ENCODE peak calls at places on chromosomes 13 and 19, in nine cellular contexts. F is heart right ventricle, T is fibroblast of lung, K is upper lobe of right lung, O is esophagus squamous epithelium, I is tibial artery, Q is K562, R is PC-9, N is tibial nerve. V is an unnamed sample.

GRCh38 chr13:103663996-103664395 is 597.8 kb upstream of the SLC10A2 start:
- DNase-seq in R (peak; percentile 9), N (no peak), I (no peak), Q (no peak), F (no peak), T (no peak), O (no peak), K (no peak), V (no peak)

GRCh38 chr19:2775556-2776430 is 7.3 kb downstream of the SGTA start:
- DNase-seq in R (no peak), Q (peak; percentile 47), I (no peak), N (peak; percentile 52), K (peak; percentile 81), F (peak; percentile 85), O (peak; percentile 22), T (peak; percentile 36), V (no peak)

GRCh38 chr13:48278806-48279205 is 24.7 kb upstream of the RB1 start:
- DNase-seq in R (no peak), K (no peak), T (no peak), F (no peak), I (no peak), Q (no peak), N (no peak), O (no peak), V (no peak)

GRCh38 chr19:15421726-15422260 is 3.0 kb upstream of the AKAP8L start:
- DNase-seq in I (no peak), T (peak; percentile 48), R (no peak), N (no peak), F (peak; percentile 63), K (no peak), Q (no peak), O (no peak), V (no peak)

GRCh38 chr19:2041436-2041685 is 9.7 kb downstream of the MKNK2 start:
- DNase-seq in I (no peak), K (no peak), Q (no peak), R (no peak), O (no peak), F (peak; percentile 23), T (no peak), N (no peak), V (no peak)

GRCh38 chr13:111409413-111409812 is 89.0 kb downstream of the TEX29 start:
- DNase-seq in N (no peak), K (no peak), I (no peak), T (no peak), Q (no peak), O (no peak), F (no peak), R (no peak), V (no peak)

GRCh38 chr19:10762656-10763055 is 44.8 kb downstream of the DNM2 start:
- DNase-seq in T (no peak), N (no peak), Q (no peak), K (peak; percentile 72), R (peak; percentile 84), I (no peak), O (no peak), F (peak; percentile 66), V (no peak)

GRCh38 chr19:5046339-5047039 is 77.6 kb downstream of the KDM4B start:
- DNase-seq in Q (no peak), N (no peak), I (peak; percentile 83), R (peak; percentile 78), K (peak; percentile 81), O (no peak), T (no peak), F (no peak), V (peak; percentile 85)

GRCh38 chr13:66795636-66796035 is 434.5 kb downstream of the PCDH9 start:
- DNase-seq in Q (no peak), K (no peak), R (no peak), T (no peak), I (no peak), N (no peak), F (no peak), O (no peak), V (no peak)

GRCh38 chr13:39603424-39603947 is 493 bp upstream of the LHFPL6 start:
- DNase-seq in Q (no peak), N (no peak), T (peak; percentile 23), I (no peak), F (peak; percentile 16), R (no peak), K (no peak), O (no peak), V (no peak)

GRCh38 chr19:10363789-10364281 is 16.5 kb downstream of the TYK2 start:
- DNase-seq in K (no peak), R (peak; percentile 24), I (no peak), N (no peak), Q (no peak), O (no peak), F (no peak), T (no peak), V (no peak)

GRCh38 chr19:6482343-6482686 is 728 bp upstream of the DENND1C start:
- DNase-seq in F (no peak), T (no peak), N (no peak), R (no peak), O (no peak), Q (no peak), I (no peak), K (no peak), V (no peak)

GRCh38 chr13:67228909-67229308 is 1.2 kb downstream of the PCDH9 start:
- DNase-seq in K (no peak), I (no peak), Q (no peak), T (peak; percentile 32), R (no peak), F (no peak), N (no peak), O (no peak), V (no peak)

GRCh38 chr19:18899624-18900560 is 3.9 kb upstream of the CERS1 start:
- DNase-seq in N (no peak), Q (no peak), R (no peak), F (no peak), K (no peak), O (no peak), I (peak; percentile 62), T (no peak), V (no peak)

GRCh38 chr19:11268783-11269267 is 6.5 kb upstream of the DOCK6 start:
- DNase-seq in O (no peak), I (no peak), F (peak; percentile 93), R (no peak), K (no peak), N (peak; percentile 41), T (peak; percentile 79), Q (peak; percentile 38), V (no peak)

GRCh38 chr19:29672933-29673336 is 7.7 kb downstream of the PLEKHF1 start:
- DNase-seq in K (peak; percentile 67), R (no peak), N (no peak), T (no peak), F (no peak), O (no peak), I (peak; percentile 58), Q (no peak), V (no peak)

GRCh38 chr13:105878119-105878518 is 657.3 kb downstream of the EFNB2 start:
- DNase-seq in O (no peak), Q (no peak), F (no peak), R (no peak), I (no peak), N (no peak), K (no peak), T (no peak), V (no peak)

GRCh38 chr19:17951151-17952040 is 15.5 kb upstream of the KCNN1 start:
- DNase-seq in T (no peak), K (no peak), Q (no peak), I (no peak), N (no peak), F (no peak), O (no peak), R (no peak), V (no peak)

GRCh38 chr13:40232321-40232720 is 434.1 kb downstream of the FOXO1 start:
- DNase-seq in K (no peak), T (no peak), O (no peak), N (no peak), Q (no peak), I (no peak), R (no peak), F (no peak), V (no peak)

GRCh38 chr19:41872384-41872774 is 4.7 kb upstream of the CD79A start:
- DNase-seq in I (no peak), K (no peak), O (no peak), N (no peak), R (no peak), T (peak; percentile 15), Q (no peak), F (no peak), V (no peak)

GRCh38 chr19:41871573-41872383 is 5.3 kb upstream of the CD79A start:
- DNase-seq in R (no peak), Q (no peak), K (no peak), I (no peak), O (no peak), F (peak; percentile 37), T (no peak), N (no peak), V (no peak)

GRCh38 chr19:41869374-41869955 is 7.6 kb upstream of the CD79A start:
- DNase-seq in Q (no peak), N (no peak), O (no peak), K (no peak), F (no peak), R (peak; percentile 68), T (no peak), I (no peak), V (peak; percentile 73)

GRCh38 chr19:41870401-41870873 is 6.6 kb upstream of the CD79A start:
- DNase-seq in Q (no peak), N (no peak), O (no peak), F (no peak), K (no peak), R (no peak), T (peak; percentile 21), I (no peak), V (no peak)

GRCh38 chr19:41872775-41873647 is 4.1 kb upstream of the CD79A start:
- DNase-seq in O (no peak), T (peak; percentile 58), R (peak; percentile 84), K (peak; percentile 92), F (peak; percentile 47), Q (no peak), N (no peak), I (no peak), V (peak; percentile 87)
- H3K4me1 ChIP-seq in O (peaks cover 66% of the 10 kb centered on the region), T (no peaks in the 10 kb centered on the region), R (peaks cover 8% of the 10 kb centered on the region), K (peaks cover 47% of the 10 kb centered on the region), F (peaks cover 46% of the 10 kb centered on the region), Q (peaks cover 38% of the 10 kb centered on the region), N (no peaks in the 10 kb centered on the region), I (no peaks in the 10 kb centered on the region), V (peaks cover 5% of the 10 kb centered on the region)

GRCh38 chr19:21117041-21117907 is 24.6 kb upstream of the ZNF431 start:
- DNase-seq in Q (no peak), N (no peak), K (no peak), R (no peak), F (no peak), I (no peak), O (no peak), T (no peak), V (no peak)
- H3K9me3 ChIP-seq in Q (peaks cover 9% of the 10 kb centered on the region), N (peaks cover 23% of the 10 kb centered on the region), K (no peaks in the 10 kb centered on the region), R (peaks cover 16% of the 10 kb centered on the region), F (peaks cover 32% of the 10 kb centered on the region), I (no peaks in the 10 kb centered on the region), O (peaks cover 16% of the 10 kb centered on the region), T (no peaks in the 10 kb centered on the region), V (no peaks in the 10 kb centered on the region)

GRCh38 chr13:34701919-34702318 is 240.2 kb upstream of the NBEA start:
- DNase-seq in R (no peak), N (no peak), F (no peak), I (no peak), K (no peak), T (no peak), Q (no peak), O (no peak), V (no peak)
- TF ChIP-seq CTCF in R (no peak), N (no peak), F (no peak), I (no peak), K (no peak), T (no peak), Q (no peak), O (no peak), V (no peak)

GRCh38 chr19:46618670-46619231 is 6.1 kb downstream of the PTGIR start:
- DNase-seq in T (peak; percentile 76), I (no peak), O (no peak), N (no peak), R (no peak), Q (no peak), K (no peak), F (no peak), V (peak; percentile 80)
- H3K4me1 ChIP-seq in T (peaks cover 36% of the 10 kb centered on the region), I (peaks cover 73% of the 10 kb centered on the region), O (peaks cover 76% of the 10 kb centered on the region), N (no peaks in the 10 kb centered on the region), R (no peaks in the 10 kb centered on the region), Q (peaks cover 36% of the 10 kb centered on the region), K (peaks cover 37% of the 10 kb centered on the region), F (peaks cover 76% of the 10 kb centered on the region), V (peaks cover 24% of the 10 kb centered on the region)

V was measured in pancreas.